ENCODE peak calls at places on chromosomes 13 and 19, in eight cellular contexts. R is CD8-positive, alpha-beta T cell; P is MM.1S; L is uterus; T is neuronal stem cell; M is GM23248; K is mesenchymal stem cell; Q is Peyer's patch. H is an unnamed sample.
A peak's percentile ranks its signal among the peaks of the same experiment; 100 is the strongest.

GRCh38 chr19:38653028-38653571 is 5.7 kb downstream of the ACTN4 start:
- DNase-seq in K (peak; percentile 78), L (no peak), Q (peak; percentile 85), R (no peak), P (no peak), M (peak; percentile 81), T (no peak), H (no peak)

GRCh38 chr13:88223958-88224357 is 552.8 kb downstream of the SLITRK5 start:
- DNase-seq in K (no peak), L (no peak), R (no peak), M (no peak), P (no peak), T (no peak), Q (no peak), H (no peak)

GRCh38 chr19:5953680-5954213 is 24.2 kb downstream of the RANBP3 start:
- DNase-seq in P (no peak), L (no peak), Q (no peak), K (peak; percentile 30), T (no peak), R (no peak), M (peak; percentile 73), H (no peak)

GRCh38 chr13:99985886-99986527 is 4.4 kb downstream of the ZIC2 start:
- DNase-seq in T (no peak), P (no peak), R (no peak), K (no peak), L (no peak), M (no peak), Q (no peak), H (no peak)

GRCh38 chr19:13225085-13225484 is 74.9 kb downstream of the IER2 start:
- DNase-seq in M (no peak), Q (no peak), P (no peak), K (no peak), R (no peak), L (no peak), T (no peak), H (no peak)

GRCh38 chr13:74406439-74406838 is 272.2 kb upstream of the KLF12 start:
- DNase-seq in M (peak; percentile 23), R (no peak), Q (no peak), L (no peak), T (no peak), P (no peak), K (no peak), H (no peak)

GRCh38 chr19:34573226-34573864 is 91.8 kb downstream of the WTIP start:
- DNase-seq in Q (no peak), M (no peak), K (no peak), L (no peak), T (no peak), P (no peak), R (no peak), H (no peak)

GRCh38 chr13:52156724-52157251 is 2.6 kb downstream of the NEK3 start:
- DNase-seq in T (no peak), L (no peak), K (peak; percentile 22), P (no peak), M (peak; percentile 51), Q (no peak), R (no peak), H (no peak)

GRCh38 chr13:40406405-40407138 is 259.9 kb downstream of the FOXO1 start:
- DNase-seq in T (no peak), Q (no peak), K (peak; percentile 66), P (no peak), R (no peak), M (peak; percentile 75), L (no peak), H (no peak)

GRCh38 chr13:95139186-95139585 is 162.1 kb downstream of the ABCC4 start:
- DNase-seq in K (no peak), L (no peak), T (no peak), M (no peak), P (no peak), Q (no peak), R (no peak), H (no peak)

GRCh38 chr19:7326105-7326877 is 22.4 kb upstream of the ARHGEF18 start:
- DNase-seq in M (peak; percentile 35), Q (peak; percentile 75), L (no peak), K (no peak), P (peak; percentile 80), T (no peak), R (no peak), H (no peak)

GRCh38 chr13:110664673-110665072 is 41.2 kb downstream of the CARS2 start:
- DNase-seq in K (no peak), R (no peak), M (no peak), L (no peak), T (no peak), Q (no peak), P (no peak), H (no peak)

GRCh38 chr13:37889102-37889501 is 19.5 kb upstream of the TRPC4 start:
- DNase-seq in Q (no peak), K (peak; percentile 16), M (peak; percentile 35), L (no peak), T (no peak), P (no peak), R (no peak), H (no peak)

GRCh38 chr13:33076451-33076992 is 60.3 kb downstream of the KL start:
- DNase-seq in P (no peak), R (no peak), Q (peak; percentile 62), T (no peak), L (no peak), K (no peak), M (no peak), H (no peak)

GRCh38 chr19:37692956-37693660 is 26.5 kb downstream of the ZNF607 start:
- DNase-seq in M (peak; percentile 6), L (no peak), P (no peak), K (no peak), R (no peak), Q (no peak), T (no peak), H (no peak)

GRCh38 chr19:32296694-32297093 is 48.7 kb upstream of the ZNF507 start:
- DNase-seq in Q (no peak), P (no peak), L (no peak), R (no peak), T (no peak), M (no peak), K (no peak), H (no peak)

GRCh38 chr19:52398091-52398461 is 427 bp downstream of the ZNF528 start:
- DNase-seq in T (no peak), K (no peak), P (no peak), Q (no peak), L (no peak), M (peak; percentile 59), R (no peak), H (no peak)

DNA sequence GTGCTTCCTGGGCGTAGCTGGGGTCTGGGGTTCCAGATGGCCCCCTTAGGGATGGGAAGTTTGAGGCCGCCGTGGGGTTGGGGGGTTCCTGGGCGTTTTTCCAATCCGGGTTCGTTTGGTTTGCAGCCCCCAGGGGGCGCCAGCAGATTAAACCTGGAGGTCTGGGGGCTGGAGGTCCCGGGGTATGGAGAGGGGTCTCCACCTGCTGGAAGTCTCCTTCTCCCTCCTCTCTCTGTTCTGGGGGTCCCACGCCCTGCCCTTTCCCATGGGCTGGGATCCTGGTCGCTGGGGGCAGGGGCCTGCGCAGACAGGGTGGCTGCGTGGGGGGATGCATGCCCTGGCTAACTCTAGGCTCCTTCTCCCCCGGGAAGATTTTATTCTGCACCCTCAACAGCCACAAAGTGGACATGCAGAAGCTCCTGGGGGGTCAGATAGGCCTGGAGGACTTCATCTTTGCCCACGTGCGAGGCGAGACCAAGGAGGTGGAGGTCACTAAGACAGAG is 897 bp downstream of the GIPC3 start:
- DNase-seq in R (peak; percentile 39), L (no peak), T (no peak), K (no peak), P (no peak), Q (peak; percentile 49), M (no peak), H (no peak)
- H3K4me3 ChIP-seq in R (peak overlapping the region; percentile 45), L (peak overlapping the region; percentile 5), T (no peak overlapping the region), K (no peak overlapping the region), P (no peak overlapping the region), Q (peak overlapping the region; percentile 46), M (no peak overlapping the region), H (peak overlapping the region; percentile 61)

GRCh38 chr19:50719119-50719435 is 525 bp downstream of the SHANK1 start:
- DNase-seq in R (no peak), Q (no peak), M (no peak), T (no peak), P (no peak), L (no peak), K (no peak), H (no peak)
- H3K27me3 ChIP-seq in R (no peaks in the 10 kb centered on the region), Q (peaks cover 16% of the 10 kb centered on the region), M (no peaks in the 10 kb centered on the region), T (no peaks in the 10 kb centered on the region), P (peaks cover 52% of the 10 kb centered on the region), L (no peaks in the 10 kb centered on the region), K (no peaks in the 10 kb centered on the region), H (peaks cover 95% of the 10 kb centered on the region)

DNA sequence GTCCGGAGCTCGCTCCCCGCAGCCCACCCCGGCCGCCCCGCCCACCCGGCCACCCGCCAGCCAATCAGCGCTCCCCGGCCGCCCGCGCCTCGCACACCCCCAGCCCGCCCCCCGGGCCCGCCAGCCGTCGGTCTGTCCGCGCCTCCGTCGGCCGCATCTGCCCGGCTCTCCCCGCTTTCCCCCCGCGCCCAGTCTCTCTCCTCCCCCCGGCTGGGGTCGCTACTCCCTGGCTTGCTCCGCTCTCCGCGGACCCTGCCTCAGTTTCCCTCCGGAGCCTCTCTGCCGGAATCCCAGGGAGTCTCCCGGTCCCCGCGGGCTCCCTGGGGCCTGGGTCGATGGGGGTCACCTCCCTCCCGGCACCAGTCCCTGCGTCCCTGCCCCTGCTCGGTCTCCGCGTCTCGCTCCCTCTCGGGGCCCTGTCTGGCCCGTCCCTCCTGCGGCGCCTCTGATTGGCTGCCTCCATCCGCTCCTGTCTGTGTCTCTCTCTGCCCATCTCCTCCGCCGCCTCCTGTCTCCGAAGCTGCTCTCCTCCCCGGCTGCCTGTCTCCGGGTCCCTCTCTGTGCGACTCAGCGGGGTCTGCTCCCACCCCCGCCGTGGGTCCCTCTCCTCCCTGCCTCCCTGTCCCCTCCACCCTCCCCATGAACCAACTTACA is 485 bp downstream of the IL11 start:
- DNase-seq in P (no peak), Q (no peak), K (peak; percentile 85), T (peak; percentile 63), M (peak; percentile 95), L (no peak), R (no peak), H (no peak)
- H3K4me3 ChIP-seq in P (no peak overlapping the region), Q (peak overlapping the region; percentile 44), K (peak overlapping the region; percentile 84), T (peak overlapping the region; percentile 79), M (peak overlapping the region; percentile 92), L (no peak overlapping the region), R (no peak overlapping the region), H (peak overlapping the region; percentile 48)

GRCh38 chr19:35746556-35746955 is 1.1 kb downstream of the PSENEN start:
- DNase-seq in K (no peak), P (no peak), R (no peak), T (no peak), M (no peak), L (no peak), Q (no peak), H (no peak)

GRCh38 chr19:35748106-35749020 is at the start of gene LIN37:
- DNase-seq in P (peak; percentile 99), M (peak; percentile 100), Q (peak; percentile 100), R (peak; percentile 97), K (peak; percentile 100), T (peak; percentile 99), L (peak; percentile 98), H (peak; percentile 99)

GRCh38 chr19:35752746-35753350 is 4.0 kb downstream of the HSPB6 start:
- DNase-seq in T (no peak), R (no peak), M (no peak), Q (no peak), P (no peak), L (no peak), K (no peak), H (no peak)

GRCh38 chr19:35751839-35752745 is 3.7 kb downstream of the LIN37 start:
- DNase-seq in P (no peak), Q (no peak), L (no peak), T (no peak), M (no peak), R (no peak), K (no peak), H (no peak)

GRCh38 chr19:35750167-35750566 is 1.8 kb downstream of the LIN37 start:
- DNase-seq in M (no peak), L (no peak), K (no peak), R (no peak), Q (no peak), T (no peak), P (no peak), H (no peak)
- H3K27me3 ChIP-seq in M (no peaks in the 10 kb centered on the region), L (no peaks in the 10 kb centered on the region), K (no peaks in the 10 kb centered on the region), R (no peaks in the 10 kb centered on the region), Q (no peaks in the 10 kb centered on the region), T (no peaks in the 10 kb centered on the region), P (no peaks in the 10 kb centered on the region), H (no peaks in the 10 kb centered on the region)